ENCODE peak calls at places on chromosomes 3 and 15, in seven cellular contexts. M is HT1080, X is MG63, D is fibroblast of the conjunctiva, Y is NCI-H1092 treated with DMSO at 0.1 percent for 48 hours, K is cardiac septum, B is hippocampal formation. N is an unnamed sample.

GRCh38 chr3:148943531-148944200 is 47.7 kb upstream of the GYG1 start:
- DNase-seq in Y (peak), X (peak), K (no peak), B (peak), D (peak), M (peak), N (peak)

GRCh38 chr3:13192471-13193213 is 119.4 kb upstream of the IQSEC1 start:
- DNase-seq in D (no peak), K (no peak), B (no peak), X (peak), Y (no peak), M (no peak), N (no peak)

GRCh38 chr3:124607163-124607562 is 123.1 kb upstream of the UMPS start:
- DNase-seq in K (no peak), M (peak), D (peak), X (no peak), Y (no peak), B (no peak), N (no peak)

GRCh38 chr3:155496206-155496605 is 202.7 kb upstream of the STRIT1 start:
- DNase-seq in M (no peak), B (no peak), Y (no peak), K (no peak), X (no peak), D (no peak), N (no peak)

GRCh38 chr3:114221165-114221880 is 16.1 kb downstream of the ZNF80 start:
- DNase-seq in D (no peak), X (no peak), K (no peak), M (peak), Y (no peak), B (no peak), N (no peak)

GRCh38 chr15:55319537-55320325 is 709 bp downstream of the PIGB start:
- DNase-seq in M (no peak), Y (no peak), B (peak), X (peak), K (no peak), D (peak), N (no peak)

GRCh38 chr15:41011055-41011815 is 58.0 kb downstream of the CHAC1 start:
- DNase-seq in M (no peak), X (no peak), K (no peak), Y (no peak), B (no peak), D (no peak), N (no peak)

GRCh38 chr15:78389356-78389755 is 48.7 kb upstream of the IREB2 start:
- DNase-seq in M (no peak), D (no peak), X (no peak), K (no peak), B (no peak), Y (no peak), N (no peak)

GRCh38 chr3:33004961-33005360 is 53.5 kb downstream of the CCR4 start:
- DNase-seq in B (no peak), K (no peak), Y (no peak), M (no peak), D (no peak), X (no peak), N (no peak)

GRCh38 chr3:175692256-175692655 is 833.1 kb downstream of the NAALADL2 start:
- DNase-seq in M (no peak), X (no peak), Y (no peak), D (no peak), K (no peak), B (no peak), N (no peak)

GRCh38 chr3:196688349-196688748 is 23.7 kb downstream of the CEP19 start:
- DNase-seq in B (no peak), D (peak), Y (peak), X (no peak), M (peak), K (peak), N (no peak)

GRCh38 chr3:72227536-72228070 is 442.7 kb upstream of the PROK2 start:
- DNase-seq in Y (no peak), B (no peak), M (no peak), D (no peak), K (no peak), X (no peak), N (no peak)

GRCh38 chr3:155737844-155738460 is 6.9 kb downstream of the PLCH1 start:
- DNase-seq in X (no peak), B (no peak), K (no peak), Y (no peak), M (no peak), D (no peak), N (peak)